ENCODE peak calls at places on chromosomes 11 and 22, in nine cellular contexts. One of them, this sample, is unnamed.

GRCh38 chr11:62611705-62612365 is 740 bp downstream of the EML3 start:
- DNase-seq in tibial artery: peak; percentile 55
- DNase-seq in mesenchymal stem cell: peak; percentile 71
- DNase-seq in PC-9: no peak
- DNase-seq in CD4-positive, alpha-beta memory T cell: no peak
- DNase-seq in astrocyte: peak; percentile 60
- DNase-seq in AG04450: no peak
- DNase-seq in kidney: peak; percentile 84
- DNase-seq in CD8-positive, alpha-beta memory T cell: peak; percentile 58
- DNase-seq in this sample: peak; percentile 69

GRCh38 chr11:114083256-114084252 is 24.0 kb downstream of the ZBTB16 start:
- DNase-seq in tibial artery: no peak
- DNase-seq in mesenchymal stem cell: no peak
- DNase-seq in PC-9: no peak
- DNase-seq in CD4-positive, alpha-beta memory T cell: no peak
- DNase-seq in astrocyte: no peak
- DNase-seq in AG04450: no peak
- DNase-seq in kidney: no peak
- DNase-seq in CD8-positive, alpha-beta memory T cell: no peak
- DNase-seq in this sample: no peak

GRCh38 chr22:17943533-17944204 is 80.7 kb downstream of the MICAL3 start:
- DNase-seq in tibial artery: no peak
- DNase-seq in mesenchymal stem cell: no peak
- DNase-seq in PC-9: no peak
- DNase-seq in CD4-positive, alpha-beta memory T cell: no peak
- DNase-seq in astrocyte: no peak
- DNase-seq in AG04450: no peak
- DNase-seq in kidney: no peak
- DNase-seq in CD8-positive, alpha-beta memory T cell: no peak
- DNase-seq in this sample: no peak

GRCh38 chr11:2517016-2517385 is 72.2 kb downstream of the KCNQ1 start:
- DNase-seq in tibial artery: peak; percentile 11
- DNase-seq in mesenchymal stem cell: no peak
- DNase-seq in PC-9: no peak
- DNase-seq in CD4-positive, alpha-beta memory T cell: no peak
- DNase-seq in astrocyte: no peak
- DNase-seq in AG04450: no peak
- DNase-seq in kidney: peak; percentile 43
- DNase-seq in CD8-positive, alpha-beta memory T cell: peak; percentile 30
- DNase-seq in this sample: no peak

GRCh38 chr11:100080401-100080800 is 606.7 kb upstream of the ARHGAP42 start:
- DNase-seq in tibial artery: no peak
- DNase-seq in mesenchymal stem cell: no peak
- DNase-seq in PC-9: no peak
- DNase-seq in CD4-positive, alpha-beta memory T cell: no peak
- DNase-seq in astrocyte: no peak
- DNase-seq in AG04450: no peak
- DNase-seq in kidney: no peak
- DNase-seq in CD8-positive, alpha-beta memory T cell: no peak
- DNase-seq in this sample: no peak

GRCh38 chr11:1619449-1619848 is 2.5 kb downstream of the KRTAP5-4 start:
- DNase-seq in tibial artery: no peak
- DNase-seq in mesenchymal stem cell: peak; percentile 36
- DNase-seq in PC-9: no peak
- DNase-seq in CD4-positive, alpha-beta memory T cell: peak; percentile 45
- DNase-seq in astrocyte: no peak
- DNase-seq in AG04450: no peak
- DNase-seq in kidney: peak; percentile 67
- DNase-seq in CD8-positive, alpha-beta memory T cell: no peak
- DNase-seq in this sample: no peak

GRCh38 chr11:71248251-71248570 is 4.2 kb downstream of the SHANK2 start:
- DNase-seq in tibial artery: peak; percentile 6
- DNase-seq in mesenchymal stem cell: no peak
- DNase-seq in PC-9: no peak
- DNase-seq in CD4-positive, alpha-beta memory T cell: no peak
- DNase-seq in astrocyte: no peak
- DNase-seq in AG04450: no peak
- DNase-seq in kidney: no peak
- DNase-seq in CD8-positive, alpha-beta memory T cell: no peak
- DNase-seq in this sample: no peak

GRCh38 chr11:11155962-11156815 is 196.9 kb downstream of the CSNK2A3 start:
- DNase-seq in tibial artery: no peak
- DNase-seq in mesenchymal stem cell: no peak
- DNase-seq in PC-9: no peak
- DNase-seq in CD4-positive, alpha-beta memory T cell: peak; percentile 57
- DNase-seq in astrocyte: no peak
- DNase-seq in AG04450: no peak
- DNase-seq in kidney: no peak
- DNase-seq in CD8-positive, alpha-beta memory T cell: peak; percentile 57
- DNase-seq in this sample: peak; percentile 43

GRCh38 chr11:64923151-64923661 is 1.3 kb upstream of the PPP2R5B start:
- DNase-seq in tibial artery: no peak
- DNase-seq in mesenchymal stem cell: no peak
- DNase-seq in PC-9: no peak
- DNase-seq in CD4-positive, alpha-beta memory T cell: no peak
- DNase-seq in astrocyte: no peak
- DNase-seq in AG04450: no peak
- DNase-seq in kidney: peak; percentile 75
- DNase-seq in CD8-positive, alpha-beta memory T cell: no peak
- DNase-seq in this sample: no peak

GRCh38 chr11:110409174-110409573 is 20.6 kb upstream of the FDX1 start:
- DNase-seq in tibial artery: no peak
- DNase-seq in mesenchymal stem cell: peak; percentile 44
- DNase-seq in PC-9: no peak
- DNase-seq in CD4-positive, alpha-beta memory T cell: no peak
- DNase-seq in astrocyte: no peak
- DNase-seq in AG04450: no peak
- DNase-seq in kidney: no peak
- DNase-seq in CD8-positive, alpha-beta memory T cell: no peak
- DNase-seq in this sample: no peak

GRCh38 chr11:121965330-121965729 is 150.7 kb downstream of the BLID start:
- DNase-seq in tibial artery: no peak
- DNase-seq in mesenchymal stem cell: peak; percentile 50
- DNase-seq in PC-9: no peak
- DNase-seq in CD4-positive, alpha-beta memory T cell: no peak
- DNase-seq in astrocyte: peak; percentile 51
- DNase-seq in AG04450: no peak
- DNase-seq in kidney: no peak
- DNase-seq in CD8-positive, alpha-beta memory T cell: no peak
- DNase-seq in this sample: no peak

DNA sequence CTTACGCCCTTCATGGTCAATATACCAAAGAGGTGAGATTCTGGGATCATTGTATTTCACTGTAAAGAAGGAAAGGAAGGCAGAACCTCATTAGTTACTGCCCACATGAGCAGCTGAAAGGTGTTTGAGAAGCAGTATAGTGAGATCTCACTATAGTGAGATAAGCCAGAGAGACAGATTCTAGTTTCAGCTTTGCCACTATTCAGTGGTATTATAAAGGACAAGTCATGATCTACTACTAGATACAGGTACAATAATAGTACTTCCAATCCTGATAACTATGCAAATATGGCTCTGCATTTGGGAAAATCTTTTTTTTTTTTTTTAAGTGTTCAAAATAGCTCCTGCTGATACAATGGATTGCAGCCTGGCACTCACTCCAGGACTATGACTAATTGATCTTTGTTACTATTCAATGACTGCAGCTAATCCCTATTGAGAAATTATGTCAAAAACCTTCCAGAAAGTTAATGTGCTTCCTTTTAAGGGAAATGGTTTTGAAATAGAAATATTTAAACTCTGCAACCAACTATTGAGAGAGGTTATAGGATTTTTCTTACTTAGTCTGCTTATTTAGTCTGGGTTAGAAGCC is 8.3 kb upstream of the DLAT start:
- DNase-seq in tibial artery: peak; percentile 69
- DNase-seq in mesenchymal stem cell: peak; percentile 19
- DNase-seq in PC-9: peak; percentile 69
- DNase-seq in CD4-positive, alpha-beta memory T cell: no peak
- DNase-seq in astrocyte: peak; percentile 40
- DNase-seq in AG04450: no peak
- DNase-seq in kidney: no peak
- DNase-seq in CD8-positive, alpha-beta memory T cell: no peak
- DNase-seq in this sample: no peak
- H3K27ac ChIP-seq in tibial artery: peak overlapping the region; percentile 66
- H3K27ac ChIP-seq in mesenchymal stem cell: no peak overlapping the region
- H3K27ac ChIP-seq in PC-9: no peak overlapping the region
- H3K27ac ChIP-seq in CD4-positive, alpha-beta memory T cell: no peak overlapping the region
- H3K27ac ChIP-seq in astrocyte: peak overlapping the region; percentile 57
- H3K27ac ChIP-seq in AG04450: no peak overlapping the region
- H3K27ac ChIP-seq in kidney: no peak overlapping the region
- H3K27ac ChIP-seq in CD8-positive, alpha-beta memory T cell: no peak overlapping the region
- H3K27ac ChIP-seq in this sample: no peak overlapping the region

GRCh38 chr11:117229931-117230285 is 2.0 kb downstream of the PCSK7 start:
- DNase-seq in tibial artery: no peak
- DNase-seq in mesenchymal stem cell: no peak
- DNase-seq in PC-9: peak; percentile 26
- DNase-seq in CD4-positive, alpha-beta memory T cell: no peak
- DNase-seq in astrocyte: no peak
- DNase-seq in AG04450: no peak
- DNase-seq in kidney: no peak
- DNase-seq in CD8-positive, alpha-beta memory T cell: no peak
- DNase-seq in this sample: no peak

GRCh38 chr11:117230981-117231636 is 764 bp downstream of the PCSK7 start:
- DNase-seq in tibial artery: no peak
- DNase-seq in mesenchymal stem cell: no peak
- DNase-seq in PC-9: peak; percentile 32
- DNase-seq in CD4-positive, alpha-beta memory T cell: no peak
- DNase-seq in astrocyte: no peak
- DNase-seq in AG04450: no peak
- DNase-seq in kidney: no peak
- DNase-seq in CD8-positive, alpha-beta memory T cell: no peak
- DNase-seq in this sample: no peak

GRCh38 chr11:117229411-117229810 is 2.5 kb downstream of the PCSK7 start:
- DNase-seq in tibial artery: no peak
- DNase-seq in mesenchymal stem cell: no peak
- DNase-seq in PC-9: peak; percentile 4
- DNase-seq in CD4-positive, alpha-beta memory T cell: no peak
- DNase-seq in astrocyte: no peak
- DNase-seq in AG04450: no peak
- DNase-seq in kidney: peak; percentile 69
- DNase-seq in CD8-positive, alpha-beta memory T cell: no peak
- DNase-seq in this sample: no peak

GRCh38 chr11:117231637-117232021 is 244 bp downstream of the PCSK7 start:
- DNase-seq in tibial artery: no peak
- DNase-seq in mesenchymal stem cell: no peak
- DNase-seq in PC-9: no peak
- DNase-seq in CD4-positive, alpha-beta memory T cell: no peak
- DNase-seq in astrocyte: no peak
- DNase-seq in AG04450: no peak
- DNase-seq in kidney: no peak
- DNase-seq in CD8-positive, alpha-beta memory T cell: no peak
- DNase-seq in this sample: no peak

GRCh38 chr11:117230286-117230961 is 1.4 kb downstream of the PCSK7 start:
- DNase-seq in tibial artery: no peak
- DNase-seq in mesenchymal stem cell: no peak
- DNase-seq in PC-9: no peak
- DNase-seq in CD4-positive, alpha-beta memory T cell: peak; percentile 73
- DNase-seq in astrocyte: no peak
- DNase-seq in AG04450: no peak
- DNase-seq in kidney: peak; percentile 46
- DNase-seq in CD8-positive, alpha-beta memory T cell: peak; percentile 72
- DNase-seq in this sample: no peak
- H3K27ac ChIP-seq in tibial artery: peak overlapping the region; percentile 94
- H3K27ac ChIP-seq in mesenchymal stem cell: no peak overlapping the region
- H3K27ac ChIP-seq in PC-9: no peak overlapping the region
- H3K27ac ChIP-seq in CD4-positive, alpha-beta memory T cell: peak overlapping the region; percentile 90
- H3K27ac ChIP-seq in astrocyte: peak overlapping the region; percentile 15
- H3K27ac ChIP-seq in AG04450: no peak overlapping the region
- H3K27ac ChIP-seq in kidney: no peak overlapping the region
- H3K27ac ChIP-seq in CD8-positive, alpha-beta memory T cell: peak overlapping the region; percentile 92
- H3K27ac ChIP-seq in this sample: no peak overlapping the region

DNA sequence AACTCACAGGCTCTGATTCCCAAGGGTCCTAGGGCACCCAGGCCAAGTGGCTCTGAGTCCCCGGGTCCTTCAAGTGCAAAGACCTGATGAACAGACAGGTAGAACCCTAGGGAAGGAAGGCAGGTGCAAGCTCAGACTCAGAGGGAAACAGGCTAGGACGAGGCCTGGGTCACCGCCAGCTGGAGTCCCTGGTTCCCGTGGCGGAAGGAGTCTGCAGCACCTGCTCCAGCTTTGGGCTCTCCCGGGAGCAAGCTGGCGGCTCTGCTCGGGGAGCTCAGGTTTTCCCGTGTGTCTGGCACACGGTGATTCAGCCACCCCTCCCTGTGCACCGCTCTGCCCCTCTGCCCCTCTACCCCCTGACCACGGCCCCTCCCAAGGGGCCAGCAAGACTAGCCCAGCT is 59.8 kb downstream of the WNT7B start:
- DNase-seq in tibial artery: no peak
- DNase-seq in mesenchymal stem cell: no peak
- DNase-seq in PC-9: peak; percentile 48
- DNase-seq in CD4-positive, alpha-beta memory T cell: no peak
- DNase-seq in astrocyte: no peak
- DNase-seq in AG04450: no peak
- DNase-seq in kidney: no peak
- DNase-seq in CD8-positive, alpha-beta memory T cell: no peak
- DNase-seq in this sample: no peak
- H3K27ac ChIP-seq in tibial artery: no peak overlapping the region
- H3K27ac ChIP-seq in mesenchymal stem cell: no peak overlapping the region
- H3K27ac ChIP-seq in PC-9: no peak overlapping the region
- H3K27ac ChIP-seq in CD4-positive, alpha-beta memory T cell: no peak overlapping the region
- H3K27ac ChIP-seq in astrocyte: no peak overlapping the region
- H3K27ac ChIP-seq in AG04450: no peak overlapping the region
- H3K27ac ChIP-seq in kidney: no peak overlapping the region
- H3K27ac ChIP-seq in CD8-positive, alpha-beta memory T cell: no peak overlapping the region
- H3K27ac ChIP-seq in this sample: no peak overlapping the region

GRCh38 chr11:126281245-126281644 is 1.6 kb upstream of the TIRAP start:
- DNase-seq in tibial artery: no peak
- DNase-seq in mesenchymal stem cell: no peak
- DNase-seq in PC-9: peak; percentile 23
- DNase-seq in CD4-positive, alpha-beta memory T cell: no peak
- DNase-seq in astrocyte: no peak
- DNase-seq in AG04450: no peak
- DNase-seq in kidney: no peak
- DNase-seq in CD8-positive, alpha-beta memory T cell: no peak
- DNase-seq in this sample: no peak

GRCh38 chr11:126280595-126280994 is 2.3 kb upstream of the TIRAP start:
- DNase-seq in tibial artery: no peak
- DNase-seq in mesenchymal stem cell: no peak
- DNase-seq in PC-9: peak; percentile 21
- DNase-seq in CD4-positive, alpha-beta memory T cell: no peak
- DNase-seq in astrocyte: no peak
- DNase-seq in AG04450: no peak
- DNase-seq in kidney: no peak
- DNase-seq in CD8-positive, alpha-beta memory T cell: no peak
- DNase-seq in this sample: no peak

GRCh38 chr11:126282742-126283591 is at the start of gene TIRAP:
- DNase-seq in tibial artery: peak; percentile 63
- DNase-seq in mesenchymal stem cell: peak; percentile 77
- DNase-seq in PC-9: peak; percentile 68
- DNase-seq in CD4-positive, alpha-beta memory T cell: peak; percentile 78
- DNase-seq in astrocyte: peak; percentile 29
- DNase-seq in AG04450: no peak
- DNase-seq in kidney: peak; percentile 89
- DNase-seq in CD8-positive, alpha-beta memory T cell: peak; percentile 81
- DNase-seq in this sample: peak; percentile 67

GRCh38 chr11:126281666-126282175 is 1.2 kb upstream of the TIRAP start:
- DNase-seq in tibial artery: no peak
- DNase-seq in mesenchymal stem cell: no peak
- DNase-seq in PC-9: no peak
- DNase-seq in CD4-positive, alpha-beta memory T cell: no peak
- DNase-seq in astrocyte: no peak
- DNase-seq in AG04450: no peak
- DNase-seq in kidney: no peak
- DNase-seq in CD8-positive, alpha-beta memory T cell: no peak
- DNase-seq in this sample: no peak

GRCh38 chr11:126282361-126282741 is 542 bp upstream of the TIRAP start:
- DNase-seq in tibial artery: peak; percentile 43
- DNase-seq in mesenchymal stem cell: peak; percentile 38
- DNase-seq in PC-9: peak; percentile 38
- DNase-seq in CD4-positive, alpha-beta memory T cell: peak; percentile 52
- DNase-seq in astrocyte: peak; percentile 23
- DNase-seq in AG04450: no peak
- DNase-seq in kidney: no peak
- DNase-seq in CD8-positive, alpha-beta memory T cell: peak; percentile 54
- DNase-seq in this sample: peak; percentile 63
- H3K27ac ChIP-seq in tibial artery: peak overlapping the region; percentile 86
- H3K27ac ChIP-seq in mesenchymal stem cell: peak overlapping the region; percentile 30
- H3K27ac ChIP-seq in PC-9: peak overlapping the region; percentile 77
- H3K27ac ChIP-seq in CD4-positive, alpha-beta memory T cell: peak overlapping the region; percentile 77
- H3K27ac ChIP-seq in astrocyte: no peak overlapping the region
- H3K27ac ChIP-seq in AG04450: no peak overlapping the region
- H3K27ac ChIP-seq in kidney: peak overlapping the region; percentile 76
- H3K27ac ChIP-seq in CD8-positive, alpha-beta memory T cell: peak overlapping the region; percentile 71
- H3K27ac ChIP-seq in this sample: peak overlapping the region; percentile 78

This sample was measured in testis.